ENCODE peak calls at places on chromosomes 7 and 10, in seven cellular contexts. U is Peyer's patch, D is psoas muscle, Q is RWPE2, T is OCI-LY7, L is stomach, J is fibroblast of lung. V is an unnamed sample.

GRCh38 chr7:127189885-127190284 is 62.9 kb downstream of the GRM8 start:
- DNase-seq in U (no peak), D (no peak), Q (no peak), T (no peak), L (no peak), J (no peak), V (no peak)

GRCh38 chr7:94289071-94289470 is 105.6 kb upstream of the COL1A2 start:
- DNase-seq in U (no peak), D (peak; percentile 25), Q (no peak), T (peak; percentile 4), L (peak; percentile 56), J (peak; percentile 92), V (no peak)

GRCh38 chr10:61943699-61944444 is 42.4 kb downstream of the ARID5B start:
- DNase-seq in U (no peak), D (no peak), Q (no peak), T (peak; percentile 68), L (no peak), J (peak; percentile 73), V (no peak)

GRCh38 chr10:77163670-77164348 is 473.8 kb downstream of the KCNMA1 start:
- DNase-seq in U (no peak), D (peak; percentile 57), Q (peak; percentile 94), T (no peak), L (no peak), J (peak; percentile 94), V (no peak)

GRCh38 chr10:31051703-31052102 is 20.0 kb upstream of the ZNF438 start:
- DNase-seq in U (no peak), D (no peak), Q (no peak), T (no peak), L (no peak), J (no peak), V (no peak)

GRCh38 chr7:354597-355470 is 64.9 kb downstream of the FOXL3 start:
- DNase-seq in U (no peak), D (no peak), Q (no peak), T (no peak), L (no peak), J (no peak), V (no peak)

GRCh38 chr7:67484244-67484751 is 487.7 kb downstream of the TYW1 start:
- DNase-seq in U (no peak), D (peak; percentile 19), Q (no peak), T (peak; percentile 62), L (peak; percentile 45), J (peak; percentile 66), V (peak; percentile 58)

GRCh38 chr10:26242752-26243151 is 26.2 kb downstream of the GAD2 start:
- DNase-seq in U (no peak), D (no peak), Q (no peak), T (no peak), L (no peak), J (no peak), V (no peak)

GRCh38 chr10:11547111-11547625 is 64.3 kb downstream of the USP6NL start:
- DNase-seq in U (no peak), D (no peak), Q (no peak), T (no peak), L (no peak), J (peak; percentile 23), V (no peak)
- H3K4me3 ChIP-seq in U (no peak overlapping the region), D (no peak overlapping the region), Q (no peak overlapping the region), T (no peak overlapping the region), L (no peak overlapping the region), J (no peak overlapping the region), V (no peak overlapping the region)

GRCh38 chr7:139631520-139632031 is 108.1 kb downstream of the CLEC2L start:
- DNase-seq in U (no peak), D (no peak), Q (no peak), T (no peak), L (no peak), J (no peak), V (no peak)
- H3K4me1 ChIP-seq in U (no peaks in the 10 kb centered on the region), D (no peaks in the 10 kb centered on the region), Q (no peaks in the 10 kb centered on the region), T (peaks cover 11% of the 10 kb centered on the region), L (no peaks in the 10 kb centered on the region), J (no peaks in the 10 kb centered on the region), V (peaks cover 50% of the 10 kb centered on the region)

DNA sequence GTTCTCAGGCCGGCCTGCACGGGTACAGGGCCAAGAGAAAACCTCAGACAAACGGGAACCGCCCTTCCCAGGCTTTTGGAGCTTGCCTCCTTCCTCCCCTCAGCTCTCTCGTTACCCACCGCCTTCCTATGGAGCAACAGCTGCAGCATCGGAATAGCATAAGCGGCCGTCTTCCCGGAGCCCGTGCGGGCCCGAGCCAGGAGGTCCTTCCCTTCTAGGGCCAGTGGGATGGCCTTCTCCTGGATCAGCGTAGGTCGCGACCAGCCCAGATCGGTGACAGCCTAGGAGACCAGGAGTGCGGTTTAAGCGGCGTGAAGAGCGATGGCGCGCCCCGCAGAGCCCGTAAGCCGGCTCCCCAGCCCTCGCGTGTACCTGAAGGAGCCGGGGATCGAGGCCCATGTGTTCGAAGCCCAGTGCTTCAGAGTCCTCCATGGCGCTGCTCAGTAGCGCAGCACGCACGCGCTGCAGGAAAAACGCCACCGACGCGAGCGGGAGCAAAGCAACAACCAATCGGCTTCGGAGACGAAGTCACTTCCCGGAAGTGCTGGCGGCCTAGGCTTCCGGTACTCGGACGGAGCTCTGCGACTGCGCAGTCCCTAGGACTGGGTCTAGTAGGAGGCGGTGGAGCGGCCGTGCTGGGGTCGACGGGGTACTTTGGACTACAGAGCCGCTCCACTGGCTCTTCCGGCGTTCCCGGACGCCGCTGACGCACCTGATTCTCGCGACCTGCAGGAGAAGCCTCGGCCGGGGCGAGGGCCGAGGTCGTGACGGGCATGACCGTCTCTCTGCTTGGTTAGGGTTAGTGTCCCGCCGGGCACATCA is at the start of gene DDX56:
- DNase-seq in U (peak; percentile 94), D (peak; percentile 96), Q (peak; percentile 94), T (peak; percentile 97), L (peak; percentile 96), J (peak; percentile 94), V (peak; percentile 94)
- H3K4me3 ChIP-seq in U (peak within 1 kb of the TSS; percentile 66), D (peak within 1 kb of the TSS; percentile 97), Q (peak within 1 kb of the TSS; percentile 86), T (peak within 1 kb of the TSS; percentile 95), L (peak within 1 kb of the TSS; percentile 93), J (peak within 1 kb of the TSS; percentile 95), V (peak within 1 kb of the TSS; percentile 82)

GRCh38 chr10:110840225-110840922 is 31.4 kb upstream of the PDCD4 start:
- DNase-seq in U (no peak), D (no peak), Q (no peak), T (no peak), L (peak; percentile 95), J (no peak), V (no peak)

GRCh38 chr10:110840923-110841428 is 30.8 kb upstream of the PDCD4 start:
- DNase-seq in U (no peak), D (no peak), Q (no peak), T (no peak), L (peak; percentile 46), J (no peak), V (no peak)

GRCh38 chr10:110843031-110843430 is 28.7 kb upstream of the PDCD4 start:
- DNase-seq in U (peak; percentile 76), D (no peak), Q (no peak), T (peak; percentile 98), L (no peak), J (no peak), V (no peak)

GRCh38 chr10:110842305-110842952 is 29.3 kb upstream of the PDCD4 start:
- DNase-seq in U (no peak), D (no peak), Q (no peak), T (peak; percentile 44), L (no peak), J (no peak), V (no peak)

DNA sequence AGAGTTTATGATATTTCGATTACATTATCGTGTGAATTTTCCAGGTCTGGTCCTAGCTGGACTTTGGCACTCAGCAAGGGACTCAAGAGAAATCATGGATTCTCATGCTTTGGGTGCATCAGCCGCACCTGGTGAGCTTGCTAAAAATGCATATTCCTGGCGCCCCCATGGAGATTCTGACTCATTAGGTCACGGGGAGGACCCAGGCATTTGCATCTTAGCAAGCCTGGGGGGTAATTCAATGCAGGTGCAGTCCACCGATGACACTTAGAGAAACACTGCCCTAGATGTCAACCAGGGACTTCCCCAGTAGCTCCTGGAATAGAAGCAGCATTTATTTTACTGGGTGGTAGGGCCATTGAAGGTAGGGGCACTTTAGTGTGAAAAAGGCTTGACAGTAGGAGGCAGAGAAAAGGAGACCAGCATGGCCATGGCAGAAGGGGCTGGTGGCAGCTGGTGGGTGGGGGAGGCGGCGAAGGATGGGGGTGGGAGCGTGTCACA is 29.9 kb upstream of the PDCD4 start:
- DNase-seq in U (peak; percentile 79), D (no peak), Q (no peak), T (peak; percentile 95), L (no peak), J (no peak), V (no peak)
- H3K4me1 ChIP-seq in U (peaks cover 42% of the 10 kb centered on the region), D (peaks cover 5% of the 10 kb centered on the region), Q (peaks cover 3% of the 10 kb centered on the region), T (peaks cover 96% of the 10 kb centered on the region), L (peaks cover 68% of the 10 kb centered on the region), J (no peaks in the 10 kb centered on the region), V (no peaks in the 10 kb centered on the region)

V was measured in DND-41.